ENCODE peak calls at places on chromosomes 11 and 22, in six cellular contexts. W is HCT116, E is H1, I is H9, G is GM23338, H is K562. Q is an unnamed sample. For H3K79me2, the result is how much of the 10 kb centered on the place peaks cover.

GRCh38 chr11:47881145-47881544 is 33.0 kb upstream of the NUP160 start:
- DNase-seq in W (no peak), E (no peak), I (no peak), G (peak), H (no peak), Q (no peak)

GRCh38 chr11:118343981-118344521 is at the start of gene CD3G:
- DNase-seq in W (no peak), E (no peak), I (no peak), G (no peak), H (no peak), Q (no peak)

GRCh38 chr11:46327829-46328228 is 19.4 kb upstream of the DGKZ start:
- DNase-seq in W (no peak), E (no peak), I (no peak), G (no peak), H (no peak), Q (no peak)

GRCh38 chr11:114278342-114279065 is 17.7 kb upstream of the NNMT start:
- DNase-seq in W (no peak), E (peak), I (no peak), G (no peak), H (no peak), Q (no peak)

GRCh38 chr11:35590412-35590811 is 27.8 kb upstream of the FJX1 start:
- DNase-seq in W (no peak), E (no peak), I (no peak), G (no peak), H (no peak), Q (no peak)

GRCh38 chr11:110184974-110185597 is 91.9 kb downstream of the ZC3H12C start:
- DNase-seq in W (peak), E (no peak), I (no peak), G (no peak), H (no peak), Q (peak)

GRCh38 chr11:94974178-94974577 is 669 bp downstream of the KDM4D start:
- DNase-seq in W (no peak), E (no peak), I (no peak), G (no peak), H (no peak), Q (no peak)

GRCh38 chr11:396948-397548 is 3.0 kb downstream of the PKP3 start:
- DNase-seq in W (no peak), E (no peak), I (no peak), G (no peak), H (no peak), Q (no peak)

GRCh38 chr11:26950260-26950719 is 43.6 kb upstream of the FIBIN start:
- DNase-seq in W (no peak), E (no peak), I (no peak), G (no peak), H (no peak), Q (peak)

GRCh38 chr11:21040615-21041014 is 371.2 kb downstream of the NELL1 start:
- DNase-seq in W (no peak), E (no peak), I (no peak), G (no peak), H (no peak), Q (no peak)

GRCh38 chr11:2393111-2393868 is 7.3 kb upstream of the TSSC4 start:
- DNase-seq in W (no peak), E (no peak), I (no peak), G (no peak), H (no peak), Q (no peak)
- H3K79me2 ChIP-seq in W (half or more), E (under half), I (under half), G (under half), H (under half), Q (half or more)

DNA sequence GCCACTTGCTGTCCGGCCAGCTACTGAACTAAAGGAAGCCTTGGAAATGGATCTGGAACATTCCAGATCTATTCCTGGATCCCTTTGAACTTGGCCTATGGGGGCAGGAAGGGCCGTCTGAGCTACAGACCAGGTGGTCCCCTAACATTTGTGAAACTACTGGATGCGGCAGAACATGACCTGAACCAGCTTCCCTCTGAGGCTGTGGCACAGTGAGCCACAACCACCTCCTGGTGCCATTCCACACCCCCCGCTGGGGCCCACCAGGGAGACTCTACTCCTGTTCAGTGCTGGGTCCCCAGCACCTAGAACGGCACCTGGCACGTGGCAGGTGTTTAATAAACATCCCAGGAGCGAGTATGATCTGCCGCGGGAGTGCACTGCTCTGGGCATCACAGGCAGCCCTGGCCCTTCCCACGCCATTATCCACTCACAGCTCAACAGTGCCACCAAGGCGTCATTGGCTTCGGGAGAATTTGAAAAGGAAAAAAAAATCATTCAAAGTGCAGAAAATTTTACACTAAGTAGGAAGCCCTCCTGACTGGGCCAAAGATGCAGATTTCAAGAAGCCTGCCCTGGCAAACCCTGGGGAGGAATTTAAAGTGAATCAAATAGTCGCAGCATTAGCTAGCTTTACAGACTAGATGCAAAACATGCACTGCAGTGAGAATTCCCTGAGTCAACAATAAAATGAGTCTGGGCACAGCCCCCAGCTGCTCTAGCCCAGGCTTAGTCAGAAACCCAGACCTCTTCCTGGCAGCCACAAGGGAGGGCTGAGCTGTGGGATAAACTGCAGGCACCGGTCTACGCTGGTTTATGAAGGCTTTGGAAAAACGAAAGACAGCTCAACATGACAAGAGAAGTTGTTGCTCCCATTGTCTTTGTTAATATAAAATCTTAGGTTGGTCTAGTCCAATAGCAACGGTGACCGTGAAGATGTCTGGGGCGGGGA is 14.3 kb upstream of the EFCAB6 start:
- DNase-seq in W (no peak), E (peak), I (peak), G (no peak), H (no peak), Q (peak)
- TF ChIP-seq CTCF in W (peak), E (no peak), I (no peak), G (no peak), H (no peak), Q (peak)

GRCh38 chr22:42873361-42873760 is 16.3 kb upstream of the ARFGAP3 start:
- DNase-seq in W (no peak), E (no peak), I (no peak), G (no peak), H (no peak), Q (peak)

GRCh38 chr22:42874010-42874409 is 16.9 kb upstream of the ARFGAP3 start:
- DNase-seq in W (no peak), E (no peak), I (no peak), G (no peak), H (no peak), Q (no peak)

GRCh38 chr22:42877597-42878340 is 20.7 kb upstream of the ARFGAP3 start:
- DNase-seq in W (no peak), E (no peak), I (no peak), G (no peak), H (no peak), Q (no peak)

GRCh38 chr22:42877158-42877557 is 20.1 kb upstream of the ARFGAP3 start:
- DNase-seq in W (no peak), E (no peak), I (no peak), G (no peak), H (no peak), Q (no peak)

DNA sequence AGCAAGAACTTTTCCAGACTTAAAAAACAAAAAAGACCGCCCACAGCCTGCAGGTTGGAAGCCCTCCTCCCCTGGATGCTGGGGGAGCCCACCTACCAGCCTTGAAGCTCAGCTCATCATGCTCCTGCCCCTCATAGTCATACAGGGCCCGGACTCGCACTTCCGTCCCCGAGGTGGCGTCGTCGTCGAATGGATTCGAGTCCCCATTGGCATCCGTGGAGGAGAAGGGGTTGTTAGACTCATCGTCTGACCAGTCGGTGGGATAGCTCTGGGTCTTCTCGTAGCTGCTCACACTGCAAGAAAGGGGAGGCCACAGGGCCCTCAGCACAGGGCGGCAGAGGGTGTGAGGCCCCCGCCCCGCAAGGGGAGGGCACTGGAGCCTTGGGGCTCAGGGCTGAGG is 19.0 kb upstream of the ARFGAP3 start:
- DNase-seq in W (no peak), E (no peak), I (no peak), G (no peak), H (no peak), Q (no peak)
- H2AFZ ChIP-seq in W (no peak), E (no peak), I (no peak), G (no peak), H (no peak), Q (no peak)

DNA sequence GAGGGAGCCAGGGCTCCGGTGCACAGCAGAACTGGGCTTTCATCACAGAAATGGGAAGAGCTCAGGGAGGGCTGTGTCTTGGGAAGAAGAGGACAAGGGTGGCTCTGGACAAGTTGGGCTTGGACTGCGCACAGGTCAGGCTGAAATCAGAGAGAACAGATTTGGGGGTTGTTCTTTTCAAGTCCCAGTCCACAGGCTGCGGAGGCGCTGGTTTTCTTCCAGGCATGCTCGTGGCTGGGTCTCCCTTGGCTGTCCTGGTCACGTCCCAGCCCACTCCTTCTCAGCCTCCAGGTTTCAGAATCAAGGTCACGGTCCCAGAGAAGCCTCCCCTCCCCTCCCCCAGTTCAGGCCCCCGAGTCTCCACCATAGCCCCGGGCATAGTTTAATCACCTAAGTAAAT is 17.0 kb downstream of the NECTIN1 start:
- DNase-seq in W (no peak), E (no peak), I (no peak), G (no peak), H (no peak), Q (no peak)
- H3K79me2 ChIP-seq in W (under half), E (under half), I (under half), G (half or more), H (under half), Q (half or more)

GRCh38 chr11:2903672-2904011 is 18.1 kb upstream of the CDKN1C start:
- DNase-seq in W (no peak), E (no peak), I (no peak), G (no peak), H (no peak), Q (no peak)

GRCh38 chr11:2901196-2901796 is 15.7 kb upstream of the CDKN1C start:
- DNase-seq in W (no peak), E (no peak), I (no peak), G (no peak), H (no peak), Q (no peak)

GRCh38 chr11:2902784-2903671 is 17.5 kb upstream of the CDKN1C start:
- DNase-seq in W (no peak), E (peak), I (no peak), G (peak), H (no peak), Q (no peak)

GRCh38 chr11:2904153-2905052 is 18.8 kb upstream of the CDKN1C start:
- DNase-seq in W (no peak), E (no peak), I (no peak), G (no peak), H (no peak), Q (no peak)

GRCh38 chr11:2901854-2902783 is 16.5 kb upstream of the CDKN1C start:
- DNase-seq in W (peak), E (peak), I (peak), G (peak), H (peak), Q (peak)
- TF ChIP-seq CTCF in W (no peak), E (no peak), I (no peak), G (no peak), H (no peak), Q (no peak)

DNA sequence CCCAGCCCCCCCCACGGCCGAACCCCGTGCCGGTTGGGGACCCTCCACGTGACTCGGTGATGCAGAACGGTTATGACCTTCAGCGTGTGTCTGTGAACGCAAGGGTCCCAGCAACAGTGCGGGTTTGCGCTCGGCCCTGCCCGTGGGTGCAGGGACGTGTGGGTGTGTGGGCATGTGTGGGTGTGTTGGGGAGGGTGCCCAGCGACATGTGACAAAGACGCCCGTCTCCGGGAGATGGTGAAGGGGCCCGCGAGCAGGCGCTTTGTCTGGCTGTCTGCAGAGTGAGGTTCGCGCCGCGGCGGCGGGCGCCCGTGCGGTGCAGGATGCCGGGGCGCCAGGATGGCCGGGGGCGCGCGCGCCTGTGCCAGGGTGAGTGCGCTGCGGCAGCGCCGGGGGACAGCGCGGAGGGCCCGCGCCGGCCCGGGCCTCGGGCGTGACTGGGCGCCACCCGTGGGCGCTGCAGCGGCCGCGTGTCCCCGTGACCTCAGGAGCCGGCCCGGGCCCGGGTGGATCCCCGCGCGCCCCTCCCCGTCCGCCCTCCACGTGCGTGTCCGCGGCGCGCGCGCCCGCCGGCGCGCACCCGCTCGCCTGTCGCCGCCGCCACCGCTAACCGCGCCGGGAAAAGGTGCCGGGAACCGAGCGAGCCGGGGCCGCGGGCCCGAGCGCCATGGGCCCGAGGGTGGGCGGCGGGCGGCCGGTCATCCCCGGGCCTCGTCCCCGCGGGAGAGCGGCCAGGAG is at the start of gene LRFN4:
- DNase-seq in W (no peak), E (no peak), I (no peak), G (peak), H (peak), Q (peak)
- H2AFZ ChIP-seq in W (no peak), E (peak), I (no peak), G (peak), H (peak), Q (peak)

GRCh38 chr11:43694477-43694876 is 13.9 kb downstream of the HSD17B12 start:
- DNase-seq in W (no peak), E (no peak), I (no peak), G (no peak), H (no peak), Q (no peak)

GRCh38 chr11:43691332-43691731 is 10.8 kb downstream of the HSD17B12 start:
- DNase-seq in W (no peak), E (no peak), I (no peak), G (no peak), H (no peak), Q (no peak)

GRCh38 chr11:43693069-43693468 is 12.5 kb downstream of the HSD17B12 start:
- DNase-seq in W (no peak), E (no peak), I (no peak), G (no peak), H (no peak), Q (no peak)

GRCh38 chr11:43691806-43692205 is 11.3 kb downstream of the HSD17B12 start:
- DNase-seq in W (no peak), E (no peak), I (no peak), G (no peak), H (no peak), Q (no peak)

DNA sequence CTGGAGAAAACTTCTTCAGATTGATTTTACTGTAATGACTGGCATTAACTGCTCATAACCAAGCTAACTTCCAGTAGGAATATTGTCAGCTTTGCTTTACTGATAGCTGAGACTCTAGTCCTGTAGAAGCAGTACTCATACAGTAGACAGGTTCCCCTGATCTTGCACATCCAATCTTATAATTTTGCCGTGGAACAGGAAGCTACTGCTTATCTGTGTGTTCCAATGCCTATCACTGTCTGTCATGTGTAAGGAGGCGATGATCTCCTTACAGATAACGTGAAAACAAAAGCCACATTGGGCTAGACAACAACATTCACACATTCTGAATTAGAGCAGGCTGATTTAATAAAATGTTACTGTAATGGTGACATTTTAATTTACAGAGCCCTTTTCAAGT is 13.2 kb downstream of the HSD17B12 start:
- DNase-seq in W (no peak), E (no peak), I (no peak), G (no peak), H (peak), Q (no peak)
- H3K79me2 ChIP-seq in W (half or more), E (under half), I (under half), G (half or more), H (under half), Q (half or more)

DNA sequence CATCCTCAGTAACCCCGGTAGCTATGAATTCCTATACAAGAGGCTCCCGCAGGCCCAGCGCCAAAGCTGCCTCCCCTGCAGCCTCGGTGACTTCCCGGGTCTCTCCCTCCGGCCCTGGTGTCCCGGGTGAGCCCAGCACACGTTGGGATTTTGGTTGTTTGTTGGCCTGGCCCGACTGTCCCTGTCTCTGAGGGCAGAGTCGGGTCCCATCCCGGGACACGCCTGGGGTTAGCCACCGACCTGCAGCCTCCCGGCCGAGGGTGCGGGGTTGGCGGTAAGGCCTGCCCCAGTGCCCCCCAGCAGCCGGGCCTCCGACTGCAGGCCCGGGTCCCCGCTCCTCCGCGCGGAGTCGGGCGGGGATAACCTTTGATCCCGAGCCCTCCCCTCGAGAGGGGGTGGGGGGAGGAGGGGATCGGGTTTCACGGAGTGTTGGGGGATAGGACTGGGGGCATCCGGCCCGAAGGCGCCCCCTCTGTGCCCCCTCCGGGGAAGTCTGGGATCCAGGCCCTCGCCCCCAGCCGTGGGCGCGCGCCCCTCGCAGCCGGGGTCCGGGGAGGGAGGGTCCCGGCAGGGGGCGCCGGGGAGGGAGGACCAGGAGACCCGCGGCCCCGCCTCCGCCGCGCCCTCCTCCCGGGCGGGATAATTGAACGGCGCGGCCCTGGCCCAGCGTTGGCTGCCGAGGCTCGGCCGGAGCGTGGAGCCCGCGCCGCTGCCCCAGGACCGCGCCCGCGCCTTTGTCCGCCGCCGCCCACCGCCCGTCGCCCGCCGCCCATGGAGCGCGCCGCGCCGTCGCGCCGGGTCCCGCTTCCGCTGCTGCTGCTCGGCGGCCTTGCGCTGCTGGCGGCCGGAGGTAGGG is at the start of gene FBLN1:
- DNase-seq in W (no peak), E (peak), I (peak), G (peak), H (peak), Q (no peak)
- TF ChIP-seq CTCF in W (no peak), E (no peak), I (peak), G (no peak), H (no peak), Q (no peak)

DNA sequence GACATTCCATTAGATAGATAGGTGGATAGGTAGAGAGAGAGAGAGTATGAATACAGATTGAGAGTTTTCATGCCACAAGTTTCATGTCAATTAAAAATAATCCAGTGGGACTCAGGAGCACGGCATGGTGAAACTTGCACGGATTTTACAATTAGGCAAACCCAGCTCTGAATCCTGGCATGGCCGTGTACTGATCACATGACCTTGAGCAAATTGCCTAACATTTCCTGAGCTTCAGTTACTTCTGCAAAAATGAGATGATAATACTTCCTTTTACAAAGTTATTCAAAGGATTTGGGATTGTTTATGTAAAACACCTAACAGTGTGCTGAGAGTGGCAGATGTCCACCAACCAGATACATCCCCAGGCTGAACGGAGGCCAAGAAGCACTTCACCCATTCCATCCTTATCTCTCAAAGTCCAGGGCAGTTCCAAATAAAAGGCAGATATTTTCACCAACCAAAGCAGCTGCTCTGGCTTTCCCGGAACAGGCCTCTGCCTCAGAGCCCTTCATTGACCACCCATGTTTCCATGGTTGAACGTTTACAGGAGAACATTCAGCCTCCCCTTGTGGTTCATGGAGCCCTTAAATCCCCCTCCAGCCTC is 17.9 kb downstream of the APLNR start:
- DNase-seq in W (no peak), E (no peak), I (no peak), G (no peak), H (no peak), Q (no peak)
- H2AFZ ChIP-seq in W (no peak), E (no peak), I (no peak), G (peak), H (peak), Q (no peak)

Q was measured in mammary epithelial cell.